ENCODE peak calls at places on chromosome 21, in five cellular contexts. One of them, this sample, is unnamed.

GRCh38 chr21:36059823-36060158 is 535 bp downstream of the SETD4 start:
- DNase-seq in IMR-90: no peak
- DNase-seq in K562: peak
- DNase-seq in HepG2: no peak
- DNase-seq in SK-N-SH: peak
- DNase-seq in this sample: no peak

GRCh38 chr21:41407541-41408460 is 18.2 kb upstream of the MX1 start:
- DNase-seq in IMR-90: no peak
- DNase-seq in K562: no peak
- DNase-seq in HepG2: no peak
- DNase-seq in SK-N-SH: no peak
- DNase-seq in this sample: no peak

GRCh38 chr21:20108976-20109375 is 889.2 kb upstream of the NCAM2 start:
- DNase-seq in IMR-90: no peak
- DNase-seq in K562: no peak
- DNase-seq in HepG2: no peak
- DNase-seq in SK-N-SH: no peak
- DNase-seq in this sample: no peak

GRCh38 chr21:18409579-18409978 is 6.0 kb upstream of the TMPRSS15 start:
- DNase-seq in IMR-90: no peak
- DNase-seq in K562: no peak
- DNase-seq in HepG2: no peak
- DNase-seq in SK-N-SH: no peak
- DNase-seq in this sample: no peak

GRCh38 chr21:10521091-10521598 is at the start of gene TPTE:
- DNase-seq in IMR-90: no peak
- DNase-seq in K562: no peak
- DNase-seq in HepG2: no peak
- DNase-seq in SK-N-SH: peak
- DNase-seq in this sample: no peak

GRCh38 chr21:39121600-39122355 is 61.5 kb downstream of the PSMG1 start:
- DNase-seq in IMR-90: no peak
- DNase-seq in K562: no peak
- DNase-seq in HepG2: no peak
- DNase-seq in SK-N-SH: no peak
- DNase-seq in this sample: no peak

GRCh38 chr21:40567511-40567910 is 279.4 kb downstream of the DSCAM start:
- DNase-seq in IMR-90: no peak
- DNase-seq in K562: no peak
- DNase-seq in HepG2: no peak
- DNase-seq in SK-N-SH: no peak
- DNase-seq in this sample: no peak

GRCh38 chr21:25149022-25149421 is 458.3 kb downstream of the MRPL39 start:
- DNase-seq in IMR-90: no peak
- DNase-seq in K562: no peak
- DNase-seq in HepG2: no peak
- DNase-seq in SK-N-SH: no peak
- DNase-seq in this sample: no peak

GRCh38 chr21:38925923-38926322 is 120.2 kb downstream of the ETS2 start:
- DNase-seq in IMR-90: peak
- DNase-seq in K562: no peak
- DNase-seq in HepG2: no peak
- DNase-seq in SK-N-SH: no peak
- DNase-seq in this sample: no peak

GRCh38 chr21:45996311-45997204 is 15.0 kb downstream of the COL6A1 start:
- DNase-seq in IMR-90: no peak
- DNase-seq in K562: no peak
- DNase-seq in HepG2: no peak
- DNase-seq in SK-N-SH: no peak
- DNase-seq in this sample: no peak

GRCh38 chr21:33425825-33426224 is 22.6 kb downstream of the IFNGR2 start:
- DNase-seq in IMR-90: peak
- DNase-seq in K562: no peak
- DNase-seq in HepG2: peak
- DNase-seq in SK-N-SH: no peak
- DNase-seq in this sample: no peak

GRCh38 chr21:33428669-33429068 is 25.5 kb downstream of the IFNGR2 start:
- DNase-seq in IMR-90: no peak
- DNase-seq in K562: no peak
- DNase-seq in HepG2: no peak
- DNase-seq in SK-N-SH: no peak
- DNase-seq in this sample: no peak

GRCh38 chr21:33430858-33431257 is 27.6 kb downstream of the IFNGR2 start:
- DNase-seq in IMR-90: no peak
- DNase-seq in K562: no peak
- DNase-seq in HepG2: no peak
- DNase-seq in SK-N-SH: no peak
- DNase-seq in this sample: no peak

GRCh38 chr21:33424214-33424613 is 21.0 kb downstream of the IFNGR2 start:
- DNase-seq in IMR-90: no peak
- DNase-seq in K562: no peak
- DNase-seq in HepG2: no peak
- DNase-seq in SK-N-SH: no peak
- DNase-seq in this sample: no peak

DNA sequence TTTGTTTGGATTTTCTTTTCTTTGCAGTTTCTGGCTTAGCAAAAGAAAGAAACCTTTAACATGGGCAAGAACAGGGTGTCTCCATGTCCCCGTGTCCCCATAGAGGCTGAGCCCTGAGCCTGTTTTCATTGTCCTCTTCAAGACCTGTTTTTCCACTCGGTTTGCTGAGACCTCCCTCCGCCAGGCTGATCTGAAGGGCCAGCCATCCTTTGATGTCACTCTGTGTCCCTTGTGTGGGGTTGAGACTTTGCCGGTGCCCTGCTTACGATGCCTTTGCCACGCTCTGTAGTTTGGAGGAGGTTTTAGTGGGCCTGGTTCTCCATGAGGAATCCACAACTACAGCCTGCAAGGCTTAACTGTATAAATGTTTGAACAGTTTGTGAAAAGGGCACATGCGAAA is 23.8 kb downstream of the IFNGR2 start:
- DNase-seq in IMR-90: no peak
- DNase-seq in K562: no peak
- DNase-seq in HepG2: no peak
- DNase-seq in SK-N-SH: no peak
- DNase-seq in this sample: no peak
- TF ChIP-seq MXI1 in IMR-90: no peak
- TF ChIP-seq MXI1 in K562: no peak
- TF ChIP-seq MXI1 in HepG2: no peak
- TF ChIP-seq MXI1 in SK-N-SH: no peak
- TF ChIP-seq MXI1 in this sample: no peak

DNA sequence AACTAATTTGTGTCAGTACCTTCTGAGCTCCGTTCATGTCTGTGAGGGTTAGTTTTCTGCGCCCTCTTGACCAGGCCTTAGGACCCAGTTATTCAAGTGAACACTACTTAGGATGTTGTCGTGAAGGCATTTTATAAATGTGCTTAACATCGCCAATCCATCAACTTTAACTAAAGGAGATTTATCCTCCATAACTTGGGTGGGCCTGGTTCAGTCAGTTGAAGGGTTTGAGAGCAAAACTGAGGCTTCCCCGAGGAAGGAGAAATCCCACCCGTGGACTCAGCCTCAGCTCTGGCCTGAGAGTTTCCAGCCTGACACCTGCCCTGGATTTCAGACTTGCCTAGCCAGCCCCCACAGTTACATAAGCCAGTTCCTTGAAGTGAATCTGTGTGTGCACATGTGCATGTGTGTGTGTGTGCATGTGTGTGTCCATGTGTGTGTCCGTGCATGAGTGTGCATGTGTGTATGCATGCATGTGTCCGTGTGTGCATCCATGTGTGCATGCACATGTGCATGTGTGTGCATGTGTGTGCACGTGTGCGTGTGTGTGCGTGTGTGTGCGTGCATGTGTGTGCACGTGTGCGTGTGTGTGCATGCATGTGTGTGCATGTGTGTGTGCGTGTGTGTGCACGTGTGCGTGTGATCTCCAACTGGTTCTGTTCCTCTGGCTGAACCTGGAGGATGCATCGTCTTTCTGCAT is 62.1 kb upstream of the PDE9A start:
- DNase-seq in IMR-90: no peak
- DNase-seq in K562: no peak
- DNase-seq in HepG2: no peak
- DNase-seq in SK-N-SH: no peak
- DNase-seq in this sample: no peak
- TF ChIP-seq MXI1 in IMR-90: no peak
- TF ChIP-seq MXI1 in K562: no peak
- TF ChIP-seq MXI1 in HepG2: no peak
- TF ChIP-seq MXI1 in SK-N-SH: no peak
- TF ChIP-seq MXI1 in this sample: no peak

DNA sequence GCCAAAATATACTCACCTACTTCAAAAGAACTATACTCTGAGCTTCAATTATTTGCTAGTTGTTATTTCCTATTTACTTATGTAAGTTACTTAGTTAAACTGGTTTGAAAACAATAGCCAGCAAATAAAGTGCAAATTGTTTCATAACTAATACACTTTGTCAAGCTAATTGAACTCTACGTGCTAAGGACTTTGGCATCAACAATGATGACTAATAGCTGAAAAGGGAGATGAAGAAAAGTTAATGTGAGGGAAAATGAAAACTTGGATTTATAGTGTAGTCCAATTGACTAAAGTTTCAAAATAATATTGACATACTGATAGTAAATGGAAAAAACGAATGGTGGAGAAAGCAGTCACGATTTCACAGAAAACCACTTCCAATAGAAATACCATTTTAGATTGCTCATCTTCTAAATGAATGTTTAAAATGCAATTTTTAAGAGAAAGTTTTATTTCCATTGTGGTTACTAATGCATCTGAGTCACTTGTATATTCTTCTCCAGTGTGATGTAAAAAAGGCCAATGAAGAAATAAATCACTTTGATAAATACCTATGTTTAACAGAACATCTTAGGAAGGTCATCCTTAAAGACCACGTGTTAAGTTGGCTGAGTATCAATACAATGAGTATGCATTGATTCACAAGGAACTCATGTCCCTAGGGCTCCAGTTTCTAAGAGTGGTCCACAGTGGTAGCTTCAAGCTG is 455.2 kb downstream of the LTN1 start:
- DNase-seq in IMR-90: peak
- DNase-seq in K562: no peak
- DNase-seq in HepG2: no peak
- DNase-seq in SK-N-SH: no peak
- DNase-seq in this sample: no peak
- TF ChIP-seq MXI1 in IMR-90: no peak
- TF ChIP-seq MXI1 in K562: no peak
- TF ChIP-seq MXI1 in HepG2: no peak
- TF ChIP-seq MXI1 in SK-N-SH: no peak
- TF ChIP-seq MXI1 in this sample: no peak

GRCh38 chr21:37670883-37671282 is 245.4 kb downstream of the KCNJ6 start:
- DNase-seq in IMR-90: peak
- DNase-seq in K562: no peak
- DNase-seq in HepG2: peak
- DNase-seq in SK-N-SH: no peak
- DNase-seq in this sample: no peak
- TF ChIP-seq MXI1 in IMR-90: no peak
- TF ChIP-seq MXI1 in K562: no peak
- TF ChIP-seq MXI1 in HepG2: no peak
- TF ChIP-seq MXI1 in SK-N-SH: no peak
- TF ChIP-seq MXI1 in this sample: no peak

DNA sequence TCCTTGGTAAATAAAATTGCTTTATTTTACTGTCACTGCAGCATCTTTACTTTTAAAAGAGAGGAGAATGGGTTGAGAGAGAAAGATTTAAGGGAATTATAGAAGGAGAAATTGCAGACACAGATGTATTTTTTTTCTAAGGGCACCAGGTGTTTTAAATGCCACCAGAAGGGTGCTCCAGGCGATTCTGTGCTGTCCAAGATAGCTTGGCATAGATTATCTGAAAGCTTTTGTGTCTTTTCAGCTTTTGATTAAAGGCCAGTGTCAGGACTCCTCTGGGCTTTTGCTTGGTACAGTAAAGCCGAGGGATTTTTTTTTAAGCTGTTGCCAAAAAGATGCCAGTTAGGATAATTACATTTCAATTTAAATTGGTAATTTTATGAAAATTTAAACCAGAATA is 670.9 kb upstream of the CXADR start:
- DNase-seq in IMR-90: no peak
- DNase-seq in K562: no peak
- DNase-seq in HepG2: no peak
- DNase-seq in SK-N-SH: peak
- DNase-seq in this sample: no peak
- TF ChIP-seq MXI1 in IMR-90: no peak
- TF ChIP-seq MXI1 in K562: no peak
- TF ChIP-seq MXI1 in HepG2: no peak
- TF ChIP-seq MXI1 in SK-N-SH: no peak
- TF ChIP-seq MXI1 in this sample: no peak

DNA sequence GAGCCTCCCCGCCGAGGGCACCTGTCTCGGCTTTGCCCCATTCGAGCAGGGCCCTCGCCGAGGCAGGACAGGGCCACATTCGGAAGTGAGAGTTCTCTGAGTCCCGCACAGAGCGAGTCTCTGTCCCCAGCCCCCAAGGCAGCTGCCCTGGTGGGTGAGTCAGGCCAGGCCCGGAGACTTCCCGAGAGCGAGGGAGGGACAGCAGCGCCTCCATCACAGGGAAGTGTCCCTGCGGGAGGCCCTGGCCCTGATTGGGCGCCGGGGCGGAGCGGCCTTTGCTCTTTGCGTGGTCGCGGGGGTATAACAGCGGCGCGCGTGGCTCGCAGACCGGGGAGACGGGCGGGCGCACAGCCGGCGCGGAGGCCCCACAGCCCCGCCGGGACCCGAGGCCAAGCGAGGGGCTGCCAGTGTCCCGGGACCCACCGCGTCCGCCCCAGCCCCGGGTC is at the start of gene AIRE:
- DNase-seq in IMR-90: peak
- DNase-seq in K562: no peak
- DNase-seq in HepG2: no peak
- DNase-seq in SK-N-SH: peak
- DNase-seq in this sample: no peak
- TF ChIP-seq MXI1 in IMR-90: no peak
- TF ChIP-seq MXI1 in K562: no peak
- TF ChIP-seq MXI1 in HepG2: no peak
- TF ChIP-seq MXI1 in SK-N-SH: no peak
- TF ChIP-seq MXI1 in this sample: no peak

DNA sequence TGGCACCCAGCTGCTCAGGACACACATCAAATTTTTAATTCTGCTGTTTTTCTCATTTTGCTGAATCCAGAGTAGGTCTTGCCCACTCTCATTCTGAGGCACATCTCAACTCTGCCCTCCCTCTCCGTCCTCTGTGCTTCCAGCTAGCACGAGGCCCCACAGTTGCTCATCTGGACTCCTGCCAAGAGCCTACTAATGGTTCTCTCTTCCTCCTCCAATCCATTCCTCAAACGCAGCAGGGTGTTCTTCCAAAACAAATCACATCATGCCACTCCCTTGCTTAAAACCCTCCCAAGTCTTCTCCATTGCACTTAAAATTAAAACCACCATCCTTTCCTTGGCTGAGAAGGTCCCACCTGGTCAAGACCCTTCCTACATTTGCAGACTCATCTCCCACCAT is 49.8 kb upstream of the SCAF4 start:
- DNase-seq in IMR-90: peak
- DNase-seq in K562: no peak
- DNase-seq in HepG2: no peak
- DNase-seq in SK-N-SH: no peak
- DNase-seq in this sample: no peak
- TF ChIP-seq MXI1 in IMR-90: no peak
- TF ChIP-seq MXI1 in K562: no peak
- TF ChIP-seq MXI1 in HepG2: no peak
- TF ChIP-seq MXI1 in SK-N-SH: no peak
- TF ChIP-seq MXI1 in this sample: no peak